ENCODE peak calls at places on chromosomes 1 and 21, in seven cellular contexts. L is effector memory CD4-positive, alpha-beta T cell; E is left ventricle myocardium inferior; N is RWPE1; Q is IMR-90; H is neural progenitor cell; P is Peyer's patch. G is an unnamed sample.

GRCh38 chr1:91575909-91576519 is 75.4 kb downstream of the CDC7 start:
- DNase-seq in P (no peak), H (no peak), E (no peak), N (no peak), Q (peak), L (no peak), G (no peak)

GRCh38 chr1:38197566-38197965 is 151.0 kb upstream of the POU3F1 start:
- DNase-seq in Q (no peak), P (no peak), N (no peak), H (no peak), L (no peak), E (no peak), G (no peak)

GRCh38 chr1:114390361-114390760 is 120.6 kb downstream of the TRIM33 start:
- DNase-seq in H (no peak), N (no peak), Q (no peak), E (no peak), P (no peak), L (no peak), G (no peak)

GRCh38 chr1:152348447-152348846 is 11.4 kb downstream of the FLG2 start:
- DNase-seq in P (no peak), E (no peak), N (peak), Q (no peak), L (no peak), H (no peak), G (no peak)

GRCh38 chr1:10694274-10694632 is 102.2 kb downstream of the CASZ1 start:
- DNase-seq in P (no peak), L (no peak), E (no peak), Q (no peak), H (no peak), N (peak), G (no peak)

GRCh38 chr1:240401721-240402120 is 210.2 kb downstream of the GREM2 start:
- DNase-seq in E (no peak), Q (no peak), N (no peak), P (no peak), L (no peak), H (no peak), G (no peak)

GRCh38 chr1:31441970-31442647 is 29.1 kb downstream of the SERINC2 start:
- DNase-seq in N (no peak), H (no peak), E (no peak), Q (no peak), L (no peak), P (no peak), G (no peak)

GRCh38 chr1:173056355-173056754 is 5.6 kb upstream of the TNFSF18 start:
- DNase-seq in L (no peak), E (no peak), Q (no peak), H (no peak), P (no peak), N (peak), G (no peak)

GRCh38 chr1:95122151-95122697 is 5.1 kb downstream of the TLCD4 start:
- DNase-seq in Q (no peak), E (no peak), N (no peak), H (no peak), L (no peak), P (peak), G (no peak)

GRCh38 chr1:2019162-2019542 is at the start of gene GABRD:
- DNase-seq in Q (no peak), H (peak), E (no peak), L (no peak), P (no peak), N (peak), G (no peak)

GRCh38 chr1:26771643-26772321 is 16.0 kb upstream of the PIGV start:
- DNase-seq in N (peak), Q (peak), E (no peak), L (no peak), H (no peak), P (no peak), G (peak)

GRCh38 chr1:151847867-151848596 is 5.5 kb downstream of the THEM5 start:
- DNase-seq in H (no peak), L (no peak), N (no peak), Q (no peak), E (no peak), P (peak), G (no peak)

GRCh38 chr21:25639922-25640670 is 1.0 kb downstream of the JAM2 start:
- DNase-seq in N (no peak), P (peak), H (peak), L (no peak), E (peak), Q (no peak), G (no peak)

GRCh38 chr1:192543445-192543844 is 32.1 kb upstream of the RGS1 start:
- DNase-seq in H (no peak), P (no peak), L (no peak), E (no peak), N (no peak), Q (no peak), G (no peak)

GRCh38 chr21:31509108-31510017 is 150.1 kb upstream of the SOD1 start:
- DNase-seq in L (peak), P (peak), N (peak), Q (no peak), H (peak), E (no peak), G (peak)

GRCh38 chr1:214553142-214553710 is 1.8 kb upstream of the PTPN14 start:
- DNase-seq in Q (no peak), E (no peak), H (no peak), L (no peak), N (no peak), P (no peak), G (no peak)

GRCh38 chr1:214552174-214552608 is 789 bp upstream of the PTPN14 start:
- DNase-seq in H (peak), P (peak), Q (peak), N (peak), E (peak), L (no peak), G (peak)

GRCh38 chr1:214559079-214559478 is 7.7 kb upstream of the PTPN14 start:
- DNase-seq in N (no peak), Q (no peak), H (no peak), E (no peak), P (no peak), L (no peak), G (no peak)

GRCh38 chr1:214563881-214564280 is 12.5 kb upstream of the PTPN14 start:
- DNase-seq in P (no peak), H (no peak), E (no peak), L (no peak), Q (peak), N (no peak), G (no peak)

DNA sequence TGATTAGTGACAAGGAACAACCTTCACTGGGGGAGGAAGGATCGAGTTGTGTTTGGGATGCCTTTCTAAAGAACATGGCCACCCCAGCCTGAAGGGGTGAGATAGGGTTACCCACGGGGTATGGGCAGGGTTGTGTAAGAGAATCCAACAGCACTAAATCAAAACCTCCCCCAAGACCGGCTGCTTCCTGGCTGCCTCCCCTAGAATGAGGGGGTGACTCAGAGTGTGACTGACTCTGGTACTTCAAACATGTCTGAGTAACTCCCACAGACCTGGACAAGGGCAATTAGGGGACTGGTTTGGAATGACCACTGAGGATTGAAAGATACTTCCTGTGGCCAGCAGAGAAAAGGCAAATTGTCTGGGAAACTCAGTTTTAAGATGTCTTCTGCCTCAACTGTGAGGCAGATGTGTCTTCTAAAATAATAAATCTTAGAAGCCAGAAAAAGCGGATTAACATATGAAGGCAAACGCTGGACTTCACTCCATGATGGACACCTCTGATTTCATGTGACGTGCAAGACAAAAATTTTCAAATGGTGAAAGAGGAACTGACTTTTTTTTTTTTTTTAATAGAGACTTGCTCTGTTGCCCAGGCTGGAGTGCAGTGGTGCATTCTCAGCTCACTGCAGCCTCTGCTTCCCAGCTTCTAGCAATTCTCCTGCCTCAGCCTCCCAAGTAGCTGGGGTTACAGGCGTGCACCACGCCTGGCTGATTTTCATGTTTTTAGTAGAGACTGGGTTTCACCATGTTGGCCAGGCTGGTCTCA is 6.8 kb upstream of the PTPN14 start:
- DNase-seq in N (peak), P (no peak), E (no peak), Q (peak), L (no peak), H (no peak), G (no peak)
- H3K27ac ChIP-seq in N (peak), P (no peak), E (no peak), Q (peak), L (no peak), H (no peak), G (no peak)

GRCh38 chr1:109272831-109273547 is 10.0 kb downstream of the PSRC1 start:
- DNase-seq in P (no peak), L (no peak), E (peak), Q (no peak), N (peak), H (no peak), G (no peak)
- H3K27ac ChIP-seq in P (no peak), L (no peak), E (peak), Q (no peak), N (peak), H (no peak), G (no peak)

GRCh38 chr1:53144201-53144600 is 1.8 kb upstream of the SLC1A7 start:
- DNase-seq in L (no peak), Q (no peak), H (no peak), E (no peak), N (no peak), P (no peak), G (no peak)

GRCh38 chr1:53143527-53143926 is 1.1 kb upstream of the SLC1A7 start:
- DNase-seq in N (no peak), P (no peak), Q (no peak), H (no peak), L (no peak), E (no peak), G (no peak)

GRCh38 chr1:53145619-53145941 is 3.1 kb upstream of the SLC1A7 start:
- DNase-seq in P (no peak), Q (no peak), H (no peak), L (no peak), N (no peak), E (no peak), G (no peak)

GRCh38 chr1:53145942-53146708 is 3.7 kb upstream of the SLC1A7 start:
- DNase-seq in E (peak), Q (peak), H (peak), L (no peak), P (peak), N (peak), G (no peak)

DNA sequence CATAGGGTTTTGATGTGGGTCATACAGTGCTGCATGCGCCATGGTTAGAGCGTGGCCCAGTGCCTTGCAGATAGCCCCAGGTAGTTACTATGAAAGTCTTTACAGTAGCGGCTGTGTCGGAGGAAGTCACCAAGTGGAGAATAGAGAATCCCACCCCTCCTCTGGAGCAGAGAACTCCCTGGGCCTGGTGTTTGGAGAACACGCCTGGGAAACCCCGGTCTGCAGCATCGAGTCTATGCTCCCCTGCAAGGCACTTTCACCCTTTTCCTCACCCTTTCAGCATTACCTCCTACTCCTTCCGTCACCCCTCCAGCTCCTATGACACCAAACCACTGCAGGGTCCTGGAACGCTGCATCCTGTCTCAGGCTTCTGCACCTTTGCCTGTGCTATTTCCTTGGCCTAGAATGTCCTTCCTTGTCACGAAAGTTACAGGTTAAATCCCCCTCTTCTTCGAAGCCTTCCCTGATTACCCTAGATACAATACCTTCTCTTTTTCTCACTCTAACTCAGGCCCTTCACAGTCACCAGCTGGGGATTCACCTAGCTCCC is 2.7 kb upstream of the SLC1A7 start:
- DNase-seq in H (no peak), E (no peak), L (no peak), Q (no peak), N (no peak), P (no peak), G (no peak)
- H3K27ac ChIP-seq in H (no peak), E (no peak), L (no peak), Q (peak), N (no peak), P (peak), G (no peak)

GRCh38 chr1:41712081-41712480 is 206.6 kb downstream of the HIVEP3 start:
- DNase-seq in E (no peak), Q (no peak), P (no peak), H (no peak), L (no peak), N (no peak), G (no peak)
- H3K27ac ChIP-seq in E (no peak), Q (no peak), P (no peak), H (no peak), L (no peak), N (no peak), G (no peak)

DNA sequence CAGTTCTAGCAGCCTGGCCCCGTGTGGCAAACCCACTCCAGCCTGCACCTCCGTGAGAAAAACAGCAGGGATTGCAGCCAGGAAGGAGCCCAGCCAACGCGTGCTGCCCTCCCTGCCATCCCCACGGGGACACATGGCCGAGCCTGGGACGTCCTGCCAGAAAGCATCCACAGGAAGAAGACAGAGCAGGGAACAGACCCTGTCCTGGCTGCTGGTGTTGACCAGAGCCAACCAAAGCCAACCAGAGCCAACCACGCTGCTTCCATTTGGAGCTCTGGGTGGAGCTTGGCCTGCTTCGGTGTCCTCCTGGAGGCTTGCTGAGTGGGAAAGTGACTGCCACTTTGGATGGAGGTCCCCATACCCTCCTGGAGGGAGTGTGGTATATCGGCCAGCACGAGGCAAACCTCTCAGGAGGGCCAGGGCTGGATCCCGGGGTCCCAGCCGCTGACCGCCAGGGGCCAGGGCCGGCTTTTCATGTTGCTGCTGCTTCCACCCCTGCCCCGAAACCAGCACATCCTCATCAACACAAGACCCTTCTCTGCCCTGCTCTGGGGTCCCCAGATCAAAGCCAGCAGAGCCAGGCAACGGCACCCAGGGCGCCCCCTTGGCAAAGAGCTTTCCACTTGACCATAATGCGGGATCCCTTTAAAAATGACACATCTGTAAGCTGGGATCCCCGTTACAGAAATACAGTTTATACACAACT is 80.6 kb upstream of the ARHGEF16 start:
- DNase-seq in P (no peak), L (no peak), E (no peak), H (no peak), Q (no peak), N (no peak), G (no peak)
- H3K27ac ChIP-seq in P (no peak), L (no peak), E (no peak), H (no peak), Q (no peak), N (no peak), G (no peak)

DNA sequence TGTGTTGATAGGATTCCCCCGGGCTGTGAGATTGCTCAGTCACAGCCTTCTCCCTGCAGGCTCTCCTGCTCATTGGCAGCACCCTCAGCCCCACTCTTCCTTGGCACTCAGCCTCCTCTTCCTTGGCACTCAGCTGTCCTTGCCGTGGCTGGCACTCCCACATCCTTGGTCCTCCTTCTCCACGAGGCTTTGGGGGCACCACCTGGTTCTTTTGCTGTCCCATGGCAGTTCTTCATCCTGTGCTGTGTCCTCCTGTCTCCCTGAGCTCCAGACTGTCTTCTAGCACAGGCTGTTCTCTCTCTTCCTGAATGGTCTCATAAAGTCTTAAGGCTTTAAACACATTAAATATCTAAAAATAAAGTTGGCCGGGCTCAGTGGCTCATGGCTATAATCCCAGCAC is 27.0 kb downstream of the PKNOX1 start:
- DNase-seq in P (no peak), Q (no peak), L (no peak), H (no peak), E (no peak), N (no peak), G (no peak)
- H3K27ac ChIP-seq in P (no peak), Q (no peak), L (no peak), H (no peak), E (no peak), N (peak), G (no peak)

G was measured in caudate nucleus.